ENCODE peak calls at places on chromosome 20, in seven cellular contexts. X is activated CD4-positive, alpha-beta T cell treated with anti-CD3 and anti-CD28 coated beads, Interleukin-2, amount 50 U/mL, for 1 hour; D is stimulated activated CD4-positive, alpha-beta T cell treated with anti-CD3 and anti-CD28 coated beads, TNF-alpha, amount 100 ng/mL, for 4 hours; M is left cardiac atrium; P is HTR-8/SVneo; W is NCI-H748 treated with DMSO at 0.1 percent for 48 hours; C is skeletal muscle cell. O is an unnamed sample.
A peak's percentile ranks its signal among the peaks of the same experiment; 100 is the strongest.

GRCh38 chr20:59412896-59413295 is 112.5 kb downstream of the EDN3 start:
- DNase-seq in X (no peak), D (no peak), M (no peak), P (no peak), W (no peak), C (no peak), O (no peak)

GRCh38 chr20:38033330-38034107 is at the start of the genes RPRD1B and TTI1:
- DNase-seq in X (peak; percentile 86), D (peak; percentile 69), M (peak; percentile 92), P (peak; percentile 98), W (peak; percentile 66), C (peak; percentile 51), O (peak; percentile 87)

GRCh38 chr20:64214952-64215351 is 40.6 kb upstream of the PCMTD2 start:
- DNase-seq in X (no peak), D (no peak), M (no peak), P (no peak), W (no peak), C (no peak), O (no peak)

GRCh38 chr20:56360899-56361199 is 2.1 kb downstream of the FAM210B start:
- DNase-seq in X (no peak), D (no peak), M (no peak), P (no peak), W (no peak), C (no peak), O (no peak)

GRCh38 chr20:63951398-63952209 is 4.6 kb downstream of the UCKL1 start:
- DNase-seq in X (no peak), D (no peak), M (no peak), P (no peak), W (no peak), C (no peak), O (no peak)

GRCh38 chr20:45008521-45009049 is 42.3 kb downstream of the STK4 start:
- DNase-seq in X (no peak), D (no peak), M (no peak), P (no peak), W (no peak), C (no peak), O (no peak)

GRCh38 chr20:45968081-45968671 is 3.8 kb downstream of the ZNF335 start:
- DNase-seq in X (no peak), D (no peak), M (no peak), P (no peak), W (no peak), C (no peak), O (no peak)

GRCh38 chr20:6651016-6651415 is 116.5 kb upstream of the BMP2 start:
- DNase-seq in X (no peak), D (no peak), M (peak; percentile 18), P (no peak), W (no peak), C (peak; percentile 88), O (no peak)

GRCh38 chr20:63368151-63368550 is 7.0 kb upstream of the CHRNA4 start:
- DNase-seq in X (no peak), D (no peak), M (no peak), P (no peak), W (no peak), C (no peak), O (no peak)

GRCh38 chr20:37096415-37097039 is 730 bp upstream of the RBL1 start:
- DNase-seq in X (no peak), D (no peak), M (no peak), P (no peak), W (no peak), C (no peak), O (peak; percentile 49)

GRCh38 chr20:57509665-57510237 is 15.2 kb downstream of the CTCFL start:
- DNase-seq in X (no peak), D (no peak), M (no peak), P (peak; percentile 97), W (no peak), C (no peak), O (peak; percentile 13)

GRCh38 chr20:52425253-52425652 is 233.7 kb upstream of the ZFP64 start:
- DNase-seq in X (no peak), D (no peak), M (no peak), P (no peak), W (no peak), C (no peak), O (no peak)

GRCh38 chr20:59920944-59921343 is 12.5 kb downstream of the SYCP2 start:
- DNase-seq in X (no peak), D (no peak), M (no peak), P (no peak), W (no peak), C (no peak), O (no peak)

GRCh38 chr20:57030611-57031600 is 235.5 kb downstream of the BMP7 start:
- DNase-seq in X (no peak), D (no peak), M (no peak), P (peak; percentile 98), W (no peak), C (no peak), O (no peak)

GRCh38 chr20:8331740-8332412 is 199.8 kb downstream of the PLCB1 start:
- DNase-seq in X (no peak), D (no peak), M (peak; percentile 60), P (no peak), W (no peak), C (peak; percentile 75), O (no peak)

GRCh38 chr20:58344741-58345140 is 35.2 kb downstream of the RAB22A start:
- DNase-seq in X (no peak), D (no peak), M (no peak), P (no peak), W (no peak), C (no peak), O (no peak)

GRCh38 chr20:316316-317068 is 8.9 kb upstream of the SOX12 start:
- DNase-seq in X (no peak), D (no peak), M (no peak), P (no peak), W (no peak), C (no peak), O (no peak)

GRCh38 chr20:57501461-57502330 is 23.2 kb downstream of the CTCFL start:
- DNase-seq in X (no peak), D (no peak), M (no peak), P (peak; percentile 100), W (no peak), C (no peak), O (no peak)

GRCh38 chr20:38115205-38115604 is 49.9 kb downstream of the TGM2 start:
- DNase-seq in X (no peak), D (no peak), M (no peak), P (no peak), W (no peak), C (no peak), O (no peak)

GRCh38 chr20:40809361-40809760 is 120.3 kb upstream of the MAFB start:
- DNase-seq in X (no peak), D (no peak), M (no peak), P (no peak), W (no peak), C (no peak), O (no peak)